ENCODE peak calls at places on chromosomes 12 and 14, in seven cellular contexts. F is GM23338, W is cardiac muscle cell, N is Peyer's patch, J is GM12865, I is mucosa of descending colon, B is left ventricle myocardium inferior. S is an unnamed sample.

GRCh38 chr14:99395904-99396530 is 84.6 kb downstream of the SETD3 start:
- DNase-seq in W (no peak), J (no peak), F (no peak), I (no peak), B (no peak), N (no peak), S (peak)

GRCh38 chr14:41549821-41550597 is 56.7 kb upstream of the LRFN5 start:
- DNase-seq in W (peak), B (no peak), J (no peak), I (no peak), F (no peak), N (no peak), S (no peak)

GRCh38 chr12:68080577-68080976 is 79.0 kb downstream of the IFNG start:
- DNase-seq in W (no peak), J (peak), F (peak), I (no peak), B (no peak), N (no peak), S (peak)

GRCh38 chr12:53358836-53359419 is 21.0 kb upstream of the SP1 start:
- DNase-seq in N (no peak), I (no peak), W (no peak), J (no peak), F (no peak), B (no peak), S (no peak)

GRCh38 chr12:39685854-39686608 is 66.4 kb upstream of the ABCD2 start:
- DNase-seq in F (no peak), B (no peak), I (no peak), J (no peak), N (no peak), W (no peak), S (no peak)

GRCh38 chr12:116066381-116067230 is 210.9 kb downstream of the MED13L start:
- DNase-seq in J (peak), N (peak), B (peak), F (peak), I (peak), W (peak), S (peak)

GRCh38 chr12:14963520-14963919 is 2.1 kb upstream of the ARHGDIB start:
- DNase-seq in J (no peak), B (no peak), W (no peak), F (no peak), N (no peak), I (no peak), S (no peak)

GRCh38 chr12:124248862-124249825 is 45.7 kb upstream of the RFLNA start:
- DNase-seq in W (no peak), B (no peak), I (no peak), F (no peak), J (no peak), N (no peak), S (no peak)

GRCh38 chr14:61444215-61444768 is 122.9 kb downstream of the PRKCH start:
- DNase-seq in I (no peak), N (peak), F (no peak), B (no peak), J (peak), W (no peak), S (peak)

GRCh38 chr14:72939630-72940029 is 13.4 kb downstream of the DCAF4 start:
- DNase-seq in B (no peak), I (no peak), J (no peak), F (no peak), N (no peak), W (no peak), S (no peak)

GRCh38 chr12:124458992-124459851 is 108.2 kb downstream of the NCOR2 start:
- DNase-seq in I (no peak), B (no peak), W (no peak), N (no peak), F (no peak), J (no peak), S (no peak)

DNA sequence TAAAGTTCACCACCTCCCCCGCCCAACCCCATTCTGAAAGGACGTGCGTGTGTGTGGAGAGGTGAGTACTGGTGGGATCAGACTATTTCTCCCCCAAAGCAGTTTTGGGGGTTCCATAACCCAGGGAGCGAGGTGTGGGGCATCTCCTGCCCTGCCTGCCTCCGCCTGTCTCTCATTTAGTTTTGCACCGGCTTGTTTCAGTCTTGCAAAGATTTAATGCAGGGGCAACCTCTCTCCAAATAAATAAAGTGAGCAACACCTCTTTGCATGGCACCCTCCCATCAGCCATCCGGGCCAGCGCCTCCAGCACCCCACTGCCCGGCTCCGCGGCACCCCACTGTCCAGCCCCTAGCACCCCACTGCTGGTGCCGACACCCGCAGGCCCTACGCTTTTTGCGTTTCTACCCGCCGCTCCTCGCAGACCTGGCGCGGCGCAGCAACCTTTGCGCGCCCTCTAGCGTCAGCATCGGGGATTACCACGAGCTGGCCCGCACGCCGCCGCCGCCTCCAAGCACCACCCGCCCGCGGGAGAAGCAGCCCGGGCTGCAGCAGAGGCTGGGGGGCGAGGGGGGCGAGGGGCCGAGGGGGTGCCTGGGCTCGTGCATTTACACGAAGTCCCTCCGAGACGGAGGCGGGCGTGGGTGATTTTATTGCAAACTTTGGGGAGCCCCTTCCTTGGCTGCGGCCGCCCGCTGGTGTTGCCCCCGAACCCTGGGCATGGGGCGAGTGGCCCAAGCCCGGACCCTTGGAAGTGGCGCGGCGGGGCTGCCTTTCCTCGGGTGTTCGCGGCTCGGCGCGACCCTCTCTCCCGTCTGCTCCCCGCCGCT is 55.8 kb upstream of the VRK1 start:
- DNase-seq in B (peak), W (peak), N (peak), J (peak), I (peak), F (peak), S (peak)
- H3K4me3 ChIP-seq in B (peak), W (peak), N (peak), J (peak), I (no peak), F (peak), S (no peak)

DNA sequence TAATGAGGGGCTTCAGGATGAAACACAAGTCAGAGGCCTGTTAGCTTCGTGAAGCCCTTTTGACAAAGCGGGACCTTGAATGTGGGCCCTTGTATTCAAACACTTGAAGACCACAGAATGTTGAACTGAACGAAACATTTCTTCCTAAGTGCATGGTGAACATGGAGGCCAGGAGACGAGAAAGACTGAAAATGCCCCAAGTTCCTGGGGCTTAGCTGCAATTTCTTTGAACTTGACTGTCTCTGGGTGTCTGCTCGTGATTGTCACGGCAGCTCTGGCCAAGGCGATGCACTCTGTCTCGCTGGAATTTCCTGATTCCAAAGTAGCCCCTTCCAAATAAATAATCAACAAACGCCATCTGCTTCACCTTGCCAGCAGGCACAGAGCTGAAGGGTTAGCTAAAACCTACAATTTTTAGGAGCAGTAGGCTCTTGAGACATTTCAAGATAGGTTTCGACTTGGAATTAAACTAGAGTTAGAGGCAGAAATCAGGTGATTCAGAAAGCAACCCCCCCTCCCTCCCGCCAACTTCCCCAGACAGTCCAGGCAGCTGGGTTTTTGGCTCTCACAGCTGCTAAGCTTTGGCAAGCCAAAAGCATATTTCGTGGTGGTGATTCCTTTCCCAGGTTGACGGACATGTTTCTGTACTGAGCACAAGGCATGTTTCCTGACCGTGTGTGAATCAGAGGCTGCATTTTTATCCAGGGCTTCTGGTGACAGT is 13.5 kb upstream of the IRF2BPL start:
- DNase-seq in I (no peak), F (no peak), B (peak), N (peak), W (peak), J (peak), S (no peak)
- H3K4me3 ChIP-seq in I (no peak), F (no peak), B (peak), N (no peak), W (no peak), J (no peak), S (no peak)

GRCh38 chr12:54977857-54978256 is 6.7 kb downstream of the TESPA1 start:
- DNase-seq in F (no peak), N (no peak), B (no peak), I (no peak), J (no peak), W (no peak), S (peak)
- H3K4me3 ChIP-seq in F (no peak), N (no peak), B (no peak), I (no peak), J (no peak), W (no peak), S (peak)

DNA sequence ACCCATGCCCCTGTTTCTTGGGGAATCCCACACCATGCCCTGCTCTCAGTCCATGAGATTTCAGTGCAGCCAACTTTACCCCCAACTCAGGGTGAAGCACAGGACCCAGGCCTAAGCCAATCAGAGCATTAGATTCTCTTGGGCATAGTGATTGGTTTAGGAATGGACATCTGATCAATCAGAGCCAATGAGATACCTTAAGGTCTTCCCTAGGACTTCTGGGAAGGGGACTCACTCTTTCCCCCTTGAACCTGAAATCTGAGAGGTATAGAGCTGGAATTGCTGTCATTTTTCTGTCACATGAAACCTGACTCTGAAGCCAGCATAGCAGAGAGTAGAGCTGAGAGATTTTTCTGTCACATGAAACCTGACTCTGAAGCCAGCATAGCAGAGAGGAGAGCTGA is 127.1 kb downstream of the ZFP36L1 start:
- DNase-seq in I (no peak), F (no peak), B (no peak), W (peak), J (no peak), N (no peak), S (no peak)
- H3K4me3 ChIP-seq in I (no peak), F (no peak), B (no peak), W (no peak), J (no peak), N (no peak), S (no peak)

GRCh38 chr12:32517966-32518365 is 118.6 kb downstream of the FGD4 start:
- DNase-seq in F (no peak), J (no peak), B (no peak), W (no peak), N (no peak), I (no peak), S (no peak)
- H3K4me3 ChIP-seq in F (no peak), J (no peak), B (no peak), W (no peak), N (no peak), I (no peak), S (no peak)

GRCh38 chr12:47746073-47746472 is 12.6 kb downstream of the RAPGEF3 start:
- DNase-seq in B (no peak), I (no peak), W (no peak), F (no peak), J (no peak), N (no peak), S (no peak)
- H3K4me3 ChIP-seq in B (no peak), I (no peak), W (no peak), F (no peak), J (no peak), N (no peak), S (no peak)

S was measured in CD4-positive, alpha-beta memory T cell.